ENCODE peak calls at places on chromosome 1, in six cellular contexts. Q is aorta, H is HuH-7.5, Y is AG08396, U is NCI-H774, L is nephron progenitor cell. G is an unnamed sample.

GRCh38 chr1:64514197-64514765 is 44.4 kb downstream of the CACHD1 start:
- DNase-seq in Q (no peak), H (no peak), Y (peak), U (no peak), L (no peak), G (no peak)

GRCh38 chr1:236129315-236129714 is 13.0 kb upstream of the GPR137B start:
- DNase-seq in Q (no peak), H (no peak), Y (no peak), U (no peak), L (no peak), G (no peak)

GRCh38 chr1:209404577-209404976 is 178.9 kb upstream of the CAMK1G start:
- DNase-seq in Q (no peak), H (no peak), Y (no peak), U (no peak), L (no peak), G (no peak)

GRCh38 chr1:41898191-41898713 is 20.5 kb downstream of the HIVEP3 start:
- DNase-seq in Q (peak), H (no peak), Y (peak), U (no peak), L (no peak), G (no peak)

GRCh38 chr1:112594208-112594876 is 24.6 kb downstream of the ST7L start:
- DNase-seq in Q (no peak), H (no peak), Y (no peak), U (no peak), L (no peak), G (no peak)

GRCh38 chr1:48073773-48074172 is 76.6 kb upstream of the TRABD2B start:
- DNase-seq in Q (no peak), H (no peak), Y (no peak), U (no peak), L (no peak), G (no peak)

GRCh38 chr1:210252621-210253041 is 20.0 kb downstream of the SERTAD4 start:
- DNase-seq in Q (no peak), H (no peak), Y (no peak), U (no peak), L (peak), G (peak)

GRCh38 chr1:2801535-2802291 is at the start of gene TTC34:
- DNase-seq in Q (peak), H (peak), Y (no peak), U (no peak), L (peak), G (no peak)

GRCh38 chr1:2546515-2547209 is 9.5 kb upstream of the TNFRSF14 start:
- DNase-seq in Q (peak), H (peak), Y (peak), U (peak), L (peak), G (peak)

GRCh38 chr1:2235300-2235998 is 7.3 kb downstream of the SKI start:
- DNase-seq in Q (peak), H (no peak), Y (no peak), U (no peak), L (no peak), G (no peak)

GRCh38 chr1:184034761-184035379 is 2.7 kb downstream of the COLGALT2 start:
- DNase-seq in Q (no peak), H (no peak), Y (no peak), U (no peak), L (no peak), G (no peak)

GRCh38 chr1:206727981-206728380 is 42.6 kb upstream of the IL19 start:
- DNase-seq in Q (no peak), H (no peak), Y (no peak), U (no peak), L (no peak), G (no peak)